ENCODE peak calls at places on chromosomes 16 and 17, in six cellular contexts. W is prostate gland; Y is left lung; D is naive thymus-derived CD4-positive, alpha-beta T cell; L is cardiac muscle cell; V is psoas muscle. O is an unnamed sample.
A peak's percentile ranks its signal among the peaks of the same experiment; 100 is the strongest.

GRCh38 chr16:83915081-83915480 is 16.2 kb downstream of the MLYCD start:
- DNase-seq in W (no peak), D (no peak), V (no peak), L (no peak), Y (no peak), O (no peak)

GRCh38 chr17:34318474-34318873 is 761 bp upstream of the CCL8 start:
- DNase-seq in D (no peak), Y (no peak), L (no peak), W (no peak), V (no peak), O (no peak)

GRCh38 chr16:57304169-57305061 is 19.9 kb upstream of the PLLP start:
- DNase-seq in D (no peak), L (peak; percentile 19), Y (peak; percentile 65), W (no peak), V (peak; percentile 58), O (peak; percentile 84)

GRCh38 chr16:75111514-75112280 is 4.9 kb downstream of the LDHD start:
- DNase-seq in Y (peak; percentile 36), L (no peak), W (no peak), V (peak; percentile 59), D (no peak), O (no peak)

GRCh38 chr16:58614860-58615259 is 14.8 kb downstream of the CNOT1 start:
- DNase-seq in W (no peak), V (no peak), Y (no peak), L (no peak), D (no peak), O (no peak)

GRCh38 chr17:30433514-30433913 is 43.7 kb upstream of the GOSR1 start:
- DNase-seq in V (no peak), D (no peak), Y (no peak), L (no peak), W (no peak), O (no peak)

GRCh38 chr17:19650826-19651225 is 2.3 kb downstream of the ALDH3A2 start:
- DNase-seq in Y (no peak), D (no peak), V (no peak), L (no peak), W (no peak), O (no peak)

GRCh38 chr16:57123216-57123968 is 31.0 kb downstream of the CPNE2 start:
- DNase-seq in W (no peak), V (no peak), D (no peak), Y (no peak), L (no peak), O (no peak)

DNA sequence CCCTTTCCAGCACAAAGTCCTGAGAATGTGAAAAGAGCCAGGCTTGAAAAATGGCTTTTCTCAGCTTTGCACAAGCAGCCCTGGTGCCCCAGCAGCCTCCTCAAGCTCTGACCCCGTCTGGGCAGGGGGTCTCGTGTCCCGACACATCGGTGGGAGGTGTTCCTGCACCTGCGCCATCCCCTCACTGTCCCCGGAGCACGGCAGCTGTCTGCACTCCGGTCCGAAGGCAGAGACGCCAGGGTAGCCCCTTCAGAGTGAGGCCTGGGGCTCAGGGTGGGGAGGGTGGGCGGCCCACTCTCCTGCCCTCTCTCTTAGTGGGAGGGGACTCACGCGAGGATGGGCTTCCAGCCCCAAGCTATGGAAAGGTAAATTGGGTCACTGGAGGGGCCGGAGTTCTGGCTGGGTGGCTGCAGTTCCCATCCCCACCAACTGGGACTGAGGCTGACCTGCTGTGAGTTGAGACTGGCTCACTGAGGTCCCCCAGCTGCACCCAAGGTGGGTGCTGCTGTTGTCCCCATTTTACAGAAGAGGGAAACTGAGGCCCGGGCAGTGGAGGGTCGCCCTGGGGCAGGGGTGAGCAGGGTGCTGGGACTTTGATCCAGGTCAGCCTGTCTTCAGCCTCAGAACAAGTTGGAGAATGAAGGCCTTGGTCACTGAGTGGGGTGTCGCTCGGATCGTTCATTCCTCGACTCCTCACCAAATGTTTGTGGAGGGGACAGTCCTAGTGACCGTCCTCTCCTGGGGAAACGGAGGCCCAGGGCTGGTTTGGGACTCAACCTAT is 2.3 kb upstream of the BAIAP3 start:
- DNase-seq in D (no peak), Y (no peak), W (no peak), L (no peak), V (no peak), O (no peak)
- H3K27ac ChIP-seq in D (no peak overlapping the region), Y (no peak overlapping the region), W (peak overlapping the region; percentile 19), L (no peak overlapping the region), V (no peak overlapping the region), O (no peak overlapping the region)

GRCh38 chr17:54881255-54881972 is 19.2 kb upstream of the TOM1L1 start:
- DNase-seq in L (no peak), D (no peak), V (no peak), W (no peak), Y (no peak), O (no peak)

GRCh38 chr17:54887787-54888186 is 12.9 kb upstream of the TOM1L1 start:
- DNase-seq in V (no peak), L (no peak), D (no peak), Y (no peak), W (no peak), O (no peak)

GRCh38 chr17:54883939-54884338 is 16.7 kb upstream of the TOM1L1 start:
- DNase-seq in L (no peak), W (no peak), Y (no peak), V (no peak), D (no peak), O (no peak)

GRCh38 chr17:54882371-54882770 is 18.3 kb upstream of the TOM1L1 start:
- DNase-seq in V (no peak), Y (no peak), W (no peak), L (no peak), D (no peak), O (no peak)

DNA sequence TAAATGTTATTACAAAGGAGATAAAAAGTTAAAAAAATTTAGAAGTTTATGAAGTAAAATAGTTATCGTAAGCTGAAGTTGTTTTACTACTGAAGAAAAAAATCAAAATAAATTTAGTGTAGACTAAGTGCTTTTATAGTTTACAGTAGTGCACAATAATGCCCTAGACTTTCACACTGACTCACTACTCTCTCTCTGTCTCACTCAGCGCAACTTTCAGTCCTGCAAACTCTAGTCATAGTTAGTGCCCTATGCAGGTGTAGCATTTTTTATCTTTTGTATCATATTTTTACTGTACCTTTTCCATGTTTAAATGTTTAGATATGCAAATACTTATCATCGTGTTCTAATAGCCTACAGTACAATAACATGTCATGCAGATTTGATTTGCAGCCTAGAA is 17.7 kb upstream of the TOM1L1 start:
- DNase-seq in W (no peak), L (no peak), D (no peak), Y (no peak), V (no peak), O (no peak)
- H3K27ac ChIP-seq in W (no peak overlapping the region), L (no peak overlapping the region), D (no peak overlapping the region), Y (no peak overlapping the region), V (no peak overlapping the region), O (no peak overlapping the region)

GRCh38 chr17:48582750-48583069 is 4.6 kb upstream of the HOXB4 start:
- DNase-seq in W (no peak), Y (no peak), L (no peak), V (no peak), D (no peak), O (no peak)

GRCh38 chr17:48577330-48577945 is 712 bp downstream of the HOXB4 start:
- DNase-seq in W (no peak), Y (no peak), D (no peak), L (no peak), V (no peak), O (no peak)

GRCh38 chr17:48577946-48578615 is at the start of gene HOXB4:
- DNase-seq in W (no peak), L (peak; percentile 86), D (peak; percentile 57), Y (peak; percentile 86), V (peak; percentile 81), O (no peak)

GRCh38 chr17:48578616-48579560 is 738 bp upstream of the HOXB4 start:
- DNase-seq in L (no peak), Y (no peak), W (no peak), V (no peak), D (no peak), O (no peak)

GRCh38 chr17:48579738-48580543 is 1.8 kb upstream of the HOXB4 start:
- DNase-seq in L (no peak), D (no peak), W (no peak), V (no peak), Y (no peak), O (no peak)
- H3K27ac ChIP-seq in L (no peak overlapping the region), D (no peak overlapping the region), W (no peak overlapping the region), V (peak overlapping the region; percentile 4), Y (peak overlapping the region; percentile 95), O (no peak overlapping the region)

DNA sequence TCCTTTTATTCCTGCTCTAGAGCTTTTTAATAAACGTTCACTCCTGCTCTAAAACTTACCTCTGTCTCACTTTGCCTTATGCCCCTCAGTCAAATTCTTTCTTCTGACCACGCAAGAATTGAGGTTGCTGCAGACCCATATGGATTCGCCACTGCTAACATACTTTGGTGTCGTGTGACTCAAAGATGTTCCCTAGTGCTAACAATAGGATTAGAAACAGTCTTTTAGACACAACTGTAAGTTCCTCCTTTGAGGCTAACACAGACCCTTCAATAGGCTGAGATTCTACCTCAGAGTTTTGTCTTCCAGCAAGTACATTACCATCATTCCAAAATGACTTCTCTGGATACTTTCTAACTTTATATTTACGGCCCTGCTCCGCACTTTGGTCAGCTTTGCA is 149.5 kb upstream of the COX10 start:
- DNase-seq in V (no peak), Y (no peak), L (no peak), W (no peak), D (no peak), O (no peak)
- H3K27ac ChIP-seq in V (no peak overlapping the region), Y (no peak overlapping the region), L (no peak overlapping the region), W (no peak overlapping the region), D (no peak overlapping the region), O (no peak overlapping the region)

GRCh38 chr17:47692137-47692894 is 1.6 kb upstream of the TBKBP1 start:
- DNase-seq in V (no peak), L (no peak), W (no peak), D (no peak), Y (no peak), O (no peak)

GRCh38 chr17:47693667-47694017 is 319 bp upstream of the TBKBP1 start:
- DNase-seq in Y (no peak), W (peak; percentile 19), V (no peak), D (no peak), L (peak; percentile 89), O (no peak)

GRCh38 chr17:47694818-47695663 is 1.1 kb downstream of the TBKBP1 start:
- DNase-seq in L (peak; percentile 56), V (peak; percentile 84), D (no peak), Y (peak; percentile 75), W (peak; percentile 39), O (peak; percentile 57)

GRCh38 chr17:47694018-47694817 is at the start of gene TBKBP1:
- DNase-seq in D (no peak), V (peak; percentile 79), L (peak; percentile 92), W (no peak), Y (peak; percentile 57), O (peak; percentile 66)

GRCh38 chr17:47692895-47693666 is 880 bp upstream of the TBKBP1 start:
- DNase-seq in L (no peak), Y (no peak), W (no peak), D (no peak), V (no peak), O (peak; percentile 40)
- H3K27ac ChIP-seq in L (peak overlapping the region; percentile 95), Y (no peak overlapping the region), W (no peak overlapping the region), D (peak overlapping the region; percentile 2), V (peak overlapping the region; percentile 89), O (peak overlapping the region; percentile 80)

O was measured in body of pancreas.